ENCODE peak calls at places on chromosomes 7 and 10, in four cellular contexts. I, S, G and J are unnamed samples.

GRCh38 chr10:89129850-89130396 is 77.2 kb downstream of the CH25H start:
- DNase-seq in I (no peak), G (peak), S (no peak), J (no peak)

GRCh38 chr7:70693690-70694356 is 438.1 kb upstream of the GALNT17 start:
- DNase-seq in S (peak), I (peak), G (peak), J (peak)

GRCh38 chr7:156376317-156376716 is 264.3 kb upstream of the RNF32 start:
- DNase-seq in G (no peak), I (no peak), S (no peak), J (no peak)

GRCh38 chr10:107718868-107719267 is 554.4 kb upstream of the SORCS1 start:
- DNase-seq in G (no peak), S (no peak), I (no peak), J (no peak)

GRCh38 chr10:84783386-84783785 is 455.0 kb downstream of the CCSER2 start:
- DNase-seq in S (peak), G (no peak), I (peak), J (no peak)

GRCh38 chr7:519974-520458 is 370 bp upstream of the PDGFA start:
- DNase-seq in G (no peak), I (peak), S (peak), J (peak)

GRCh38 chr10:113059001-113059780 is 109.1 kb downstream of the TCF7L2 start:
- DNase-seq in I (peak), G (peak), S (peak), J (no peak)

GRCh38 chr10:6721480-6721879 is 141.4 kb upstream of the PRKCQ start:
- DNase-seq in S (no peak), I (no peak), G (peak), J (peak)

GRCh38 chr10:688621-689426 is 644 bp downstream of the DIP2C start:
- DNase-seq in S (no peak), I (peak), G (peak), J (peak)

GRCh38 chr10:75940742-75941141 is 509.3 kb downstream of the LRMDA start:
- DNase-seq in S (no peak), I (no peak), G (no peak), J (no peak)

GRCh38 chr10:11827006-11827405 is 3.9 kb downstream of the PROSER2 start:
- DNase-seq in G (no peak), I (no peak), S (no peak), J (no peak)

GRCh38 chr7:47333959-47334358 is 248.0 kb downstream of the TNS3 start:
- DNase-seq in I (no peak), S (no peak), G (no peak), J (no peak)

GRCh38 chr7:100629117-100629711 is 12.1 kb downstream of the TFR2 start:
- DNase-seq in I (peak), S (peak), G (no peak), J (no peak)

GRCh38 chr10:31618541-31619291 is 299.7 kb downstream of the ZEB1 start:
- DNase-seq in S (no peak), G (no peak), I (no peak), J (peak)

GRCh38 chr10:118754132-118754555 is 626 bp downstream of the CACUL1 start:
- DNase-seq in S (peak), G (peak), I (peak), J (peak)

GRCh38 chr7:7707756-7708310 is 10.6 kb downstream of the RPA3 start:
- DNase-seq in I (peak), S (no peak), G (no peak), J (no peak)

GRCh38 chr10:26858707-26859034 is 2.1 kb downstream of the ABI1 start:
- DNase-seq in S (no peak), G (no peak), I (no peak), J (no peak)

GRCh38 chr10:5497948-5498730 is 1.2 kb downstream of the CALML5 start:
- DNase-seq in G (no peak), S (no peak), I (no peak), J (peak)

GRCh38 chr10:10778959-10779358 is 238.7 kb upstream of the CELF2 start:
- DNase-seq in I (no peak), G (no peak), S (no peak), J (no peak)

GRCh38 chr10:13536674-13537366 is 8.0 kb upstream of the BEND7 start:
- DNase-seq in S (peak), G (peak), I (peak), J (peak)

GRCh38 chr7:24974026-24974832 is 5.7 kb downstream of the OSBPL3 start:
- DNase-seq in G (no peak), I (no peak), S (no peak), J (no peak)

GRCh38 chr7:24972166-24972477 is 7.9 kb downstream of the OSBPL3 start:
- DNase-seq in S (no peak), I (no peak), G (no peak), J (no peak)

GRCh38 chr7:24971333-24972165 is 8.4 kb downstream of the OSBPL3 start:
- DNase-seq in S (peak), G (no peak), I (no peak), J (no peak)

GRCh38 chr7:24975172-24975571 is 4.8 kb downstream of the OSBPL3 start:
- DNase-seq in S (no peak), I (no peak), G (no peak), J (no peak)

DNA sequence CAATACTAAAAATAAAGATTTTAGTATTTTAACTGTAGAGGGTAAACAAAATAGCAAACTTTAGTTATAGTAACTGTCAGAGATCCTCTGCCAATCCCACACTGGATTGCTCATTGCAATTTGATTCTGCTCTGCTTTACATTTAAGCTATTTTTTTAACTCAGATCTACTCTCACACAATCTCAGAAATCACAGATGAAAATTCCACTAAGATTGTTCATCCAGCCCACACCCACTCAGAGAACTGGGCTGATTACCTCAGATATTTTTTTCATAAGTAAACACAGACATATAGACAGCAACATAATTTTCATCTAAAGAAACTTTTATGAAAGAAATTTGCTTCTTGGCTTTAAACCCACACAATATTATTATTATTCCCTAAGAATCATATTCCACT is 7.0 kb downstream of the OSBPL3 start:
- DNase-seq in S (no peak), I (no peak), G (no peak), J (no peak)
- H3K9ac ChIP-seq in S (no peak), I (no peak), G (no peak), J (no peak)

GRCh38 chr7:75762350-75762917 is 9.6 kb downstream of the CCL26 start:
- DNase-seq in S (no peak), G (no peak), I (peak), J (no peak)

GRCh38 chr7:75758491-75758890 is 13.5 kb downstream of the CCL26 start:
- DNase-seq in S (no peak), I (no peak), G (no peak), J (no peak)

GRCh38 chr7:75757298-75757676 is 14.7 kb downstream of the CCL26 start:
- DNase-seq in S (no peak), G (no peak), I (no peak), J (no peak)

GRCh38 chr7:75757860-75758259 is 14.2 kb downstream of the CCL26 start:
- DNase-seq in I (no peak), S (no peak), G (no peak), J (no peak)

GRCh38 chr7:75756340-75757297 is 15.4 kb downstream of the CCL26 start:
- DNase-seq in I (peak), G (no peak), S (no peak), J (no peak)
- TF ChIP-seq CTCF in I (peak), G (no peak), S (peak), J (peak)

DNA sequence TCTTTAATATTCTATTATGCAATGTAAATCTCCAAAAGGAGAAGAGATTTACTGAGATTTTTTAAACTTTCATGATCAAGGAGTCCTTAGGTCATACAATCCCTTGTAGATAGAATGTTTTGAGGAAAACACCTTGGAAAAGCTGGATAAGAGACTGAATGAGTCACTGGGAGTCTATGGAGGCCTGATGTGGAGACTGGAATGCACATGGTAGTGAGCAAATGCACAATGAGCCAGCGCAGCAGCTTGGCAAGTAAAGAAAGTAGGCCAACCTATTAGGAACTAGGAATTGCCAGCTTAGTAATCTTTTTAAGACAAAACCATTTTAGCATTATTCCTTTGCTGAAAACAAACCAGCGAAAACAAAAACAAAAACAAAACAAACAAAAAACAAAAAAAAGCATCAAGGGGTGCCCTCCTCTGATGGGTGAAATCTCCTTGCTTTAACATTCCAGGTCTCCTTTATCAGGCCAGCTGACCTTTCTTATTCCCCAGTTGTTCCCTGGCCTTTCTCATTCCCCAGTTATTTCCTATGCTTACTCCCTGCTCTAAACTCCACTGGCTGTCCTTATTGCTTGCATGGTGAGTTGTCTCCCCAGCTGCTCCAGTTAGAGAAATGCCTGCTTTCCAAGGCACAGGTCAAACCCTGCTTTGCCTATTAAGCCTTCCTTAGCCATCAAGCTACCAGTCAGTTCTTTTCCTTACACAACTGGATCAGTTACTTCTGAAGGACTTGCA is 135.8 kb downstream of the PLCE1 start:
- DNase-seq in G (no peak), I (no peak), S (no peak), J (no peak)
- H3K9ac ChIP-seq in G (no peak), I (no peak), S (no peak), J (no peak)

GRCh38 chr10:109126016-109126415 is 797.3 kb downstream of the XPNPEP1 start:
- DNase-seq in I (peak), S (no peak), G (no peak), J (no peak)
- TF ChIP-seq CTCF in I (peak), S (peak), G (no peak), J (no peak)

GRCh38 chr7:3404490-3404889 is 103.4 kb downstream of the SDK1 start:
- DNase-seq in S (no peak), I (no peak), G (no peak), J (no peak)
- H3K9ac ChIP-seq in S (no peak), I (no peak), G (no peak), J (no peak)

DNA sequence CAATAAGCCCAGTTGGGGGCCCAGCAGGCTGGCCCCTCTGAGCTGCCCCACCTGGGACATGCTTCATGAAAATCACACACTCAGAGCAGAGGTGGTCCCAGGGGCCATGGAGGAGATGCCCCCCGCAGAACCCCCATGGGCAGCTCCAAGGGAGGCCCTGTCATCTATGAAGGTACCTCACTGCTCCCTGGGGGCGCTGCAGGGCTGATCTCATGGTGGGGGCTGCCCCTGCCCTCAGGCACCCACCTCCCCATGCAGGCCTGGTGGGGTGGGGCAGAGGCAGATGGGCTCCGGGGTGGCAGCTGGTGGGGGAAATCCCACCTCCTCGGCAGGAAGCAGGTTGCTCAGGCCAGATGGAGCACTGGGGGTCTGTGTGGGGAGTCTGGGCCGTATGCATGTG is 60.5 kb downstream of the YKT6 start:
- DNase-seq in S (no peak), I (no peak), G (no peak), J (no peak)
- TF ChIP-seq CTCF in S (no peak), I (no peak), G (no peak), J (no peak)

GRCh38 chr7:3965794-3966395 is 664.8 kb downstream of the SDK1 start:
- DNase-seq in G (no peak), S (no peak), I (no peak), J (no peak)
- H3K9ac ChIP-seq in G (no peak), S (no peak), I (no peak), J (no peak)

DNA sequence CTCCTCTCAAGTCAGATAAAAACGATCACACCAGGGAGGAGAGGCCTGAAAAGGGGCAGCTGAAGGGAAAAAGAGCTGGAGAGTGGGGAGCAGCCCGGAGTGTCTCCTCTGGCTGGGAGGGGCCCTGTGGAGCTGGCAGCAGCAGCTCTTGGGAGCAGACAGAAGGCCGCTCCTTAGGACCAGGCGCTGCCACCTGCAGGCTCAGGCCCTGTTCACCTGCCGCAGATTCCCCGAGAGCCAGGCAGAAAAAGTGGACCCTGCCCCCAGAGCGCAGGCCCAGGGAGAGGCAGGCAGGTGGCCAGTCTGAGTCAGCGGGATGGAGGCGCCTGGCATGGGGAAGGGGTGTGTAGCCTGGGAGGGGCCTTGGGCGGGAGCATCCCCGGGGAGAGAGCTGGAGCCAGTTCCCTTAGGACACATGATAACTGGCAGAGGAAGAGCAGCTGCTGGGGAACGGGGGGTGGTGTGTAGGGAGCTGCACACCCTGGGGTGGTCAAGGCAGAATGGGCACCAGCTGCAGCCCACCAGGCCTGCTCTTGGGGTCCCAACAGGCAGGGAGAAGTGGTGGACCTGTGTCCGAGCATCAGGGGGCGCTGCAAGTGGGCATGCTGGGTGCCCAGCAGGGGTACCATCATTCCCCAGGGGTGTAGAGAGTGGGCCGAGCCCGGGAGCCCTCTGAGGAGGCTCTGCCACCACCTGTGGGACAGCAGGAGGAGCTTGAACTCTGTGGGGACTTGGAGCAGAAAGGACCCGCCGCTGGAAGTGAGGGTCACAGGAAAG is 177.2 kb upstream of the RHEB start:
- DNase-seq in I (peak), G (peak), S (peak), J (peak)
- TF ChIP-seq CTCF in I (peak), G (no peak), S (peak), J (no peak)